ENCODE peak calls at places on chromosomes 13 and 19, in four cellular contexts. P, I, N and S are unnamed samples.

GRCh38 chr19:51448011-51448744 is 10.1 kb downstream of the SIGLEC8 start:
- DNase-seq in P (no peak), I (no peak), N (no peak), S (no peak)

GRCh38 chr13:43785681-43786471 is 896 bp downstream of the ENOX1 start:
- DNase-seq in P (peak), I (peak), N (peak), S (peak)

GRCh38 chr13:63408227-63409202 is 1992.9 kb upstream of the PCDH20 start:
- DNase-seq in P (no peak), I (no peak), N (no peak), S (no peak)

GRCh38 chr19:43439183-43440063 is 24.7 kb downstream of the TEX101 start:
- DNase-seq in P (no peak), I (no peak), N (no peak), S (no peak)

GRCh38 chr19:7349961-7350711 is 1.4 kb downstream of the ARHGEF18 start:
- DNase-seq in P (no peak), I (peak), N (no peak), S (no peak)

GRCh38 chr13:66036024-66036614 is 1194.0 kb downstream of the PCDH9 start:
- DNase-seq in P (peak), I (no peak), N (no peak), S (no peak)

GRCh38 chr13:94712812-94713555 is 639 bp upstream of the SOX21 start:
- DNase-seq in P (peak), I (peak), N (no peak), S (peak)

GRCh38 chr19:459724-460511 is 915 bp downstream of the SHC2 start:
- DNase-seq in P (peak), I (peak), N (peak), S (peak)

GRCh38 chr19:6632002-6632621 is 37.8 kb downstream of the TNFSF14 start:
- DNase-seq in P (peak), I (peak), N (no peak), S (peak)

GRCh38 chr13:78409172-78409571 is 194.2 kb downstream of the POU4F1 start:
- DNase-seq in P (no peak), I (no peak), N (no peak), S (no peak)

DNA sequence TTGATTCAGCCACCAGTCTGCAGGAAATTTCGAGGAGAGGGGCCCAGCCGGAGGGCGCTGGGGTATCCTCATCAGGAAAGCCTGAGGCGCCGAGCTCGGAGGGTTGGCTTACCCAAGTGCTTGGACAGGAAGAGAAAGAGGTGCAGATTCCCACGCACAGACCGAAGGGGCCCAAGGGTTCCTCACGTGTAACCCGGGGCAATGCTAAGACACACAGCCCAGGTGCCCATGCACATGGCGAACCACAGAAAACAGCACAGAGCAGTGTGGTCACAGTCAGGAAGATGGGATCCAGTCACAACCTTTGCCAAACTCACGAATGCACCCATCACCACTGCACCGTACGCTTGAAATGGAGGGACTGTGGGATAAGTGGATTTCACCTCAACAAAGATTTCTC is 30.9 kb downstream of the GRTP1 start:
- DNase-seq in P (no peak), I (no peak), N (no peak), S (no peak)
- TF ChIP-seq CTCF in P (no peak), I (no peak), N (no peak), S (no peak)

GRCh38 chr13:91042870-91043269 is 304.6 kb upstream of the MIR17HG start:
- DNase-seq in P (no peak), I (no peak), N (no peak), S (no peak)

GRCh38 chr13:91046715-91047327 is 300.7 kb upstream of the MIR17HG start:
- DNase-seq in P (peak), I (no peak), N (no peak), S (no peak)

GRCh38 chr13:91045351-91046034 is 302.0 kb upstream of the MIR17HG start:
- DNase-seq in P (peak), I (peak), N (no peak), S (peak)
- TF ChIP-seq CTCF in P (peak), I (peak), N (peak), S (peak)

GRCh38 chr19:49761249-49761624 is 1.9 kb downstream of the TSKS start:
- DNase-seq in P (no peak), I (no peak), N (no peak), S (no peak)

GRCh38 chr19:49764341-49764740 is 1.2 kb upstream of the TSKS start:
- DNase-seq in P (no peak), I (no peak), N (no peak), S (no peak)

GRCh38 chr19:49763230-49763629 is at the start of gene TSKS:
- DNase-seq in P (no peak), I (no peak), N (no peak), S (no peak)

GRCh38 chr19:49758292-49758691 is 4.8 kb downstream of the TSKS start:
- DNase-seq in P (no peak), I (no peak), N (no peak), S (no peak)

DNA sequence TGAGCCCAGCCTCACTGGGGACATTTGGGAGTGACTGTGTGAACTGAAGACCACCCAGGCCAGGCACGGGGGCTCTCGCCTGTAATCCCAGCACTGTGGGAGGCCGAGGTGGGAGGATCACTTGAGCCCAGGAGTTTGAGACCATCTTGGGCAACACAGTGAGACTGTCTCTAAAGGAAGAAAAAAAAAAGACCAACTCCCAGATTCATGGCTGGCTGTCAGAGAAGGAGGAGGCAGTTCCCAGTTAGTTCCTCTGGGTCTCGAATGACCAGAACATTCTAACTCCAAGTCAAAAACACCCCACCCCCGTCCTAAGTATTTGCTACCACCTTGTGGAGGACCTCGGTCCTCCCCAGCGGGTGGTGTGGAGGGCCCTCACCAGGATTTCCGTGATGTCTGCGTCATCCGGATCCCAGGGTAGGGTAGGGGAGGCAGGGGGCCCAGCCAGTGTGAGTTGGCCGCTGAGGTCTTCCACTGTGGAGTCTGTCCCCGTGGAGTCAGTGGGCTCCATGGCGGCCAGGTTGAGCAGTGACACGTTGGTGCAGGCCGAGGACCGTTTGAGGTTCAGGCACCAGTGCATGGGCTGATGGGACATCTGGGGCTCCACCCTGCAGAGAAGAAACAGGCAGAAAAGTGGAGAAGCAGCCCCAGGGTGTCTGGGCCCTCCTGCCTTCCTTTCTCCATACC is 1.3 kb downstream of the TSKS start:
- DNase-seq in P (peak), I (no peak), N (peak), S (no peak)
- TF ChIP-seq CTCF in P (peak), I (peak), N (peak), S (no peak)

GRCh38 chr13:74039667-74040066 is 94.5 kb downstream of the KLF12 start:
- DNase-seq in P (no peak), I (no peak), N (no peak), S (no peak)

GRCh38 chr13:74036373-74036772 is 97.8 kb downstream of the KLF12 start:
- DNase-seq in P (peak), I (no peak), N (no peak), S (no peak)

GRCh38 chr13:74037762-74038161 is 96.4 kb downstream of the KLF12 start:
- DNase-seq in P (no peak), I (no peak), N (no peak), S (no peak)

GRCh38 chr13:74039154-74039553 is 95.0 kb downstream of the KLF12 start:
- DNase-seq in P (no peak), I (no peak), N (no peak), S (no peak)

DNA sequence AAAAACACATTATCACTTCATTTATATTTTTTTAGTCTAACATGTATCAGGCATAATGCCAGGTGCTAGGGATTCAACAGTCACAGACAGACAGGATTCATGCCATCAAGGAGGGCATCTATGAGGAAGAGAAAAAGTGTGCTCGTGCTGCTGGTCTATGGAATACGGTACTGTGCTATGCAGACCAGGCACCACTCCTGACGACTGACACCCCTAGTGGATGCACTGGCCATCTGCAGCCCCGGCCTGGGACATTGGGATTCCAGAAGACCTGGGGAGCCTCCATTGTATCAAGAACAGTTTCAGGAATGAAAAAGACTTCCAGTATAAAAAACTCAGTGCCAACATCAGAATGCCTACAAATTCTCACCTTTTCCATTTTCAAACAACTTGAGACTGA is 94.0 kb downstream of the KLF12 start:
- DNase-seq in P (peak), I (peak), N (peak), S (no peak)
- TF ChIP-seq CTCF in P (peak), I (peak), N (peak), S (peak)

DNA sequence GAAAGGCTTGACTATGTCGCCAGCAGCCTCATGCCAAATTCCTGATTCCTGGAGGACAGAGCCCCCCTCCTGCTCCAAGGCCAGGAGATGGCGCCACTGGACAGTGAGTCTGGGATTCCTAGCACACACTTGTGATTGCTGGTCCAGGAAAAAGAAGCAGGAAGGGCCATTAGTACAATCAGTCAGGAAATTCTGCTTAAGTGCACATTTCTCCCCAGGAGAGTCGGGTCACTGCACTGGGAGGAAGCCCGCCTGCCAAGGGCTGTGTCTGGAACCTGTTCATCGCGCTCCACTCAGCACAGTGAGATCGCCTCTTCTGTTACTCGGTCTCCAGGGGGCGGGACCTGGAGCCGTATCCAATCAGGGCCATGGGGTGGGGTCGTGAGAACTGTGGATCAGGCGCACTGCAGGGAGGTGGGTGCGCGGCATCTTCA is 65.1 kb downstream of the ZNF823 start:
- DNase-seq in P (peak), I (peak), N (peak), S (peak)
- TF ChIP-seq CTCF in P (peak), I (peak), N (peak), S (peak)